ENCODE peak calls at places on chromosomes 2 and 18, in five cellular contexts. A, R, K, Z and P are unnamed samples.

GRCh38 chr2:85893428-85894258 is 4.9 kb upstream of the ST3GAL5 start:
- DNase-seq in R (no peak), A (no peak), Z (peak), K (peak), P (no peak)

GRCh38 chr2:66929632-66930385 is 467.3 kb upstream of the ETAA1 start:
- DNase-seq in R (peak), A (no peak), Z (peak), K (peak), P (peak)

GRCh38 chr18:12041561-12041960 is 52.1 kb upstream of the ANKRD62 start:
- DNase-seq in R (no peak), K (peak), Z (peak), A (no peak), P (no peak)

GRCh38 chr2:101653469-101653868 is 44.0 kb upstream of the MAP4K4 start:
- DNase-seq in K (no peak), R (no peak), Z (no peak), A (no peak), P (no peak)

GRCh38 chr2:70552501-70553333 is 909 bp downstream of the TGFA start:
- DNase-seq in Z (no peak), A (no peak), K (no peak), R (peak), P (no peak)

GRCh38 chr2:9251154-9252001 is 44.8 kb downstream of the ASAP2 start:
- DNase-seq in R (no peak), K (peak), A (no peak), Z (peak), P (no peak)

GRCh38 chr2:64205415-64205814 is 61.2 kb upstream of the PELI1 start:
- DNase-seq in K (no peak), R (no peak), A (no peak), Z (no peak), P (no peak)

GRCh38 chr18:3671181-3671580 is 221.2 kb downstream of the TGIF1 start:
- DNase-seq in A (no peak), R (peak), K (peak), Z (no peak), P (no peak)

GRCh38 chr2:158025263-158025996 is 76.2 kb upstream of the UPP2 start:
- DNase-seq in R (no peak), K (peak), Z (peak), A (no peak), P (no peak)

GRCh38 chr2:113700186-113700841 is 56.1 kb downstream of the SLC35F5 start:
- DNase-seq in R (no peak), Z (peak), A (peak), K (peak), P (peak)

GRCh38 chr18:70416496-70416895 is 127.7 kb downstream of the SOCS6 start:
- DNase-seq in R (no peak), Z (no peak), A (no peak), K (no peak), P (no peak)

GRCh38 chr2:128026422-128027277 is 1.2 kb downstream of the SAP130 start:
- DNase-seq in A (no peak), Z (peak), R (no peak), K (peak), P (no peak)

GRCh38 chr2:53253244-53253643 is 514.4 kb upstream of the CHAC2 start:
- DNase-seq in A (no peak), K (no peak), Z (no peak), R (no peak), P (no peak)

GRCh38 chr2:190846746-190847145 is 33.9 kb upstream of the GLS start:
- DNase-seq in A (no peak), Z (no peak), R (no peak), K (no peak), P (no peak)

GRCh38 chr2:201411421-201411820 is 39.8 kb downstream of the TRAK2 start:
- DNase-seq in K (no peak), A (no peak), R (no peak), Z (peak), P (no peak)

GRCh38 chr2:30208453-30208852 is 22.9 kb upstream of the LBH start:
- DNase-seq in R (peak), K (peak), Z (peak), A (peak), P (peak)

GRCh38 chr2:197251576-197251975 is 59.0 kb downstream of the ANKRD44 start:
- DNase-seq in R (no peak), A (no peak), K (no peak), Z (peak), P (no peak)

GRCh38 chr2:45849491-45850283 is 198.2 kb downstream of the PRKCE start:
- DNase-seq in A (no peak), K (peak), Z (peak), R (no peak), P (no peak)

GRCh38 chr18:51446571-51447210 is 249.2 kb upstream of the MEX3C start:
- DNase-seq in A (no peak), K (no peak), R (no peak), Z (no peak), P (no peak)

GRCh38 chr2:70959851-70960832 is 18.3 kb upstream of the ANKRD53 start:
- DNase-seq in K (no peak), A (peak), Z (no peak), R (peak), P (no peak)

GRCh38 chr2:55992465-55992864 is 68.9 kb upstream of the EFEMP1 start:
- DNase-seq in K (peak), Z (peak), R (no peak), A (no peak), P (no peak)

GRCh38 chr2:101900375-101900774 is 91.4 kb upstream of the IL1R2 start:
- DNase-seq in R (no peak), Z (no peak), A (no peak), K (no peak), P (no peak)

GRCh38 chr2:130389783-130390182 is 33.9 kb downstream of the PTPN18 start:
- DNase-seq in Z (no peak), K (no peak), R (no peak), A (no peak), P (peak)

GRCh38 chr18:55449412-55450140 is 138.4 kb downstream of the TCF4 start:
- DNase-seq in Z (no peak), R (no peak), A (no peak), K (no peak), P (no peak)

GRCh38 chr18:55447672-55448018 is 140.3 kb downstream of the TCF4 start:
- DNase-seq in R (no peak), A (no peak), Z (no peak), K (no peak), P (no peak)

GRCh38 chr18:55452123-55452611 is 135.8 kb downstream of the TCF4 start:
- DNase-seq in K (no peak), R (no peak), Z (peak), A (no peak), P (no peak)

GRCh38 chr18:55446996-55447671 is 140.9 kb downstream of the TCF4 start:
- DNase-seq in K (no peak), Z (no peak), A (no peak), R (no peak), P (no peak)

GRCh38 chr18:55448390-55448789 is 139.6 kb downstream of the TCF4 start:
- DNase-seq in R (no peak), A (no peak), K (no peak), Z (no peak), P (no peak)
- H3K9ac ChIP-seq in R (no peak), A (no peak), K (no peak), Z (no peak), P (no peak)

GRCh38 chr2:170524828-170525565 is 190.1 kb upstream of the SP5 start:
- DNase-seq in R (no peak), Z (no peak), K (peak), A (no peak), P (no peak)
- H3K9ac ChIP-seq in R (no peak), Z (no peak), K (peak), A (no peak), P (no peak)

GRCh38 chr2:88829607-88830463 is 138.4 kb downstream of the RPIA start:
- DNase-seq in R (no peak), A (no peak), Z (no peak), K (no peak), P (no peak)
- H3K9ac ChIP-seq in R (no peak), A (no peak), Z (no peak), K (no peak), P (no peak)

GRCh38 chr2:47083485-47083884 is 71.6 kb downstream of the STPG4 start:
- DNase-seq in Z (no peak), R (no peak), A (no peak), K (no peak), P (no peak)

GRCh38 chr2:47082976-47083375 is 72.1 kb downstream of the STPG4 start:
- DNase-seq in K (no peak), Z (no peak), A (no peak), R (no peak), P (no peak)

GRCh38 chr2:47086054-47086471 is 69.0 kb downstream of the STPG4 start:
- DNase-seq in R (no peak), Z (no peak), A (no peak), K (no peak), P (no peak)

GRCh38 chr2:47086571-47086970 is 68.5 kb downstream of the STPG4 start:
- DNase-seq in A (no peak), R (no peak), Z (no peak), K (peak), P (peak)

GRCh38 chr2:47083886-47084682 is 71.0 kb downstream of the STPG4 start:
- DNase-seq in R (no peak), K (no peak), A (no peak), Z (no peak), P (no peak)
- H3K9ac ChIP-seq in R (no peak), K (no peak), A (no peak), Z (no peak), P (no peak)

DNA sequence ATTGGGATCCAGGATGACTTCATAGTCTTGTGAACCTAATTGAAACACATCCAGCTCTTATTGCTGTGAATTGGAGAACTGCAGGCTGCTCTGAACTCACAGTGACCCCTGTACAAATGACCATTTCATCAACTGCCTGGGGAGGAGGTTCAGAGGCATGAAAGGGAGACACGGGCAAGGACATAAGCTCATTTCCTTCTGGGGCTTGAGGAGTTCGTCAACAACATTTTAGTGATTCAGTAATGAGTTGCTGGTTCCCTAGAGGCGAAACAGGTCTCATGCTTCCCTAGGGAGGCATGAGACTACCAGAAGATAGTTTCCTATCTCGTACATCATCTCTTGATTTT is 422.6 kb downstream of the LPIN1 start:
- DNase-seq in R (no peak), A (no peak), Z (peak), K (peak), P (no peak)
- H3K9ac ChIP-seq in R (no peak), A (no peak), Z (no peak), K (peak), P (no peak)